ENCODE peak calls at places on chromosomes 4 and X, in nine cellular contexts. C, X, Z, W, F, V, I, O and U are unnamed samples.

GRCh38 chrX:46204721-46205422 is 340.3 kb downstream of the ZNF674 start:
- DNase-seq in F (no peak), Z (no peak), X (no peak), V (peak), C (no peak), I (no peak), O (no peak), W (peak), U (no peak)

GRCh38 chr4:158778065-158778711 is 9.4 kb downstream of the FNIP2 start:
- DNase-seq in F (no peak), W (no peak), O (no peak), Z (no peak), V (no peak), I (no peak), X (no peak), C (no peak), U (no peak)

GRCh38 chr4:10461091-10461849 is 4.0 kb upstream of the ZNF518B start:
- DNase-seq in C (no peak), Z (peak), O (peak), X (peak), F (peak), W (no peak), V (peak), I (peak), U (no peak)

GRCh38 chrX:74536142-74537010 is 78.0 kb downstream of the RLIM start:
- DNase-seq in V (peak), I (peak), W (peak), F (peak), X (peak), Z (peak), O (peak), C (peak), U (no peak)

GRCh38 chrX:68758671-68759070 is 70.2 kb upstream of the EFNB1 start:
- DNase-seq in W (no peak), I (no peak), C (no peak), O (no peak), X (no peak), F (no peak), Z (no peak), V (no peak), U (no peak)

GRCh38 chrX:153423652-153424051 is 12.4 kb downstream of the ZFP92 start:
- DNase-seq in W (no peak), O (no peak), Z (no peak), C (no peak), X (no peak), F (no peak), I (no peak), V (no peak), U (no peak)

GRCh38 chrX:103610282-103610681 is 2.5 kb downstream of the TCEAL3 start:
- DNase-seq in Z (no peak), F (no peak), O (no peak), I (no peak), W (no peak), C (no peak), V (no peak), X (no peak), U (no peak)

GRCh38 chr4:83334425-83335241 is at the start of gene HPSE:
- DNase-seq in O (peak), I (peak), W (peak), V (peak), F (peak), X (peak), Z (peak), C (peak), U (no peak)

GRCh38 chrX:85611926-85612325 is 232.5 kb upstream of the POF1B start:
- DNase-seq in O (no peak), W (peak), X (peak), I (no peak), F (no peak), C (no peak), Z (no peak), V (peak), U (no peak)

GRCh38 chrX:94058728-94059382 is 384.8 kb downstream of the FAM133A start:
- DNase-seq in V (no peak), Z (peak), X (no peak), O (no peak), C (peak), W (peak), I (no peak), F (peak), U (no peak)

GRCh38 chrX:154750301-154751120 is at the start of gene GAB3:
- DNase-seq in C (no peak), W (peak), Z (peak), I (peak), O (no peak), V (no peak), X (peak), F (no peak), U (no peak)

GRCh38 chr4:151541438-151542071 is 132.6 kb downstream of the FHIP1A start:
- DNase-seq in O (no peak), F (no peak), Z (no peak), I (peak), W (peak), C (peak), V (peak), X (peak), U (no peak)
- H3K27ac ChIP-seq in O (no peak), F (no peak), Z (no peak), I (peak), W (peak), C (peak), V (peak), X (no peak), U (no peak)

GRCh38 chr4:40452490-40452813 is 117.3 kb downstream of the CHRNA9 start:
- DNase-seq in C (no peak), O (no peak), V (no peak), W (no peak), X (no peak), Z (no peak), I (no peak), F (no peak), U (no peak)

GRCh38 chr4:40458109-40458508 is 123.0 kb downstream of the CHRNA9 start:
- DNase-seq in F (no peak), Z (no peak), C (no peak), W (peak), V (no peak), O (no peak), X (no peak), I (no peak), U (no peak)

GRCh38 chr4:40453912-40454311 is 118.8 kb downstream of the CHRNA9 start:
- DNase-seq in X (no peak), V (no peak), Z (no peak), C (no peak), O (no peak), F (no peak), W (no peak), I (no peak), U (no peak)

GRCh38 chr4:40455340-40455902 is 120.3 kb downstream of the CHRNA9 start:
- DNase-seq in W (peak), F (no peak), X (no peak), Z (no peak), C (no peak), V (no peak), O (no peak), I (no peak), U (no peak)

DNA sequence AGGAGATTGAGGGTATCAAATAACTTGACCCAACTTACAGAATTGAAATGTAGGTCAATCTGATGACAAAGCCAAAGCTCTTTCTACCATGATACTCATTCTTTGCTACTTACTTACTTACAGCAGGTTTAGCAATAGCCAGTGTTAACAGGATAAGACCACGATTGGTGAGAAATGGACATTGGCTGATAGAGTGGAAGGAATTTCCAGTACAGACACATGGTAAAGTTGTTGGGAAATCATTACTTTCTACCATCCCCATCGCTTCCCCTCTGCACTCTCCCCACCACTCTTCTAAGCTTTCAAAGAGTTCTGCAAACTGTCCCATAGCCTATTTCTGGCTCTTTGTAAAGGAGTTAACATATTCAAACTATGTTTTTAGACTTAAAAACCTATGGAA is 119.7 kb downstream of the CHRNA9 start:
- DNase-seq in X (no peak), F (no peak), W (no peak), V (no peak), C (no peak), O (no peak), I (no peak), Z (no peak), U (no peak)
- H3K27ac ChIP-seq in X (no peak), F (no peak), W (no peak), V (no peak), C (no peak), O (no peak), I (no peak), Z (no peak), U (no peak)

GRCh38 chr4:146193628-146194027 is 18.1 kb downstream of the LSM6 start:
- DNase-seq in Z (no peak), C (no peak), I (no peak), V (no peak), W (no peak), F (no peak), X (no peak), O (no peak), U (no peak)

GRCh38 chr4:146194212-146194611 is 18.7 kb downstream of the LSM6 start:
- DNase-seq in C (no peak), X (no peak), V (no peak), I (no peak), O (no peak), Z (no peak), W (no peak), F (no peak), U (no peak)

GRCh38 chr4:146192060-146192459 is 16.5 kb downstream of the LSM6 start:
- DNase-seq in W (no peak), O (no peak), F (no peak), V (no peak), X (no peak), I (no peak), Z (peak), C (no peak), U (no peak)

GRCh38 chr4:146186556-146186955 is 11.0 kb downstream of the LSM6 start:
- DNase-seq in I (no peak), X (no peak), W (no peak), Z (no peak), C (no peak), F (no peak), V (no peak), O (no peak), U (no peak)

GRCh38 chr4:146190393-146190910 is 14.9 kb downstream of the LSM6 start:
- DNase-seq in C (no peak), W (no peak), X (no peak), F (no peak), V (peak), I (no peak), Z (no peak), O (no peak), U (no peak)
- H3K27ac ChIP-seq in C (no peak), W (no peak), X (no peak), F (no peak), V (peak), I (no peak), Z (peak), O (no peak), U (no peak)

DNA sequence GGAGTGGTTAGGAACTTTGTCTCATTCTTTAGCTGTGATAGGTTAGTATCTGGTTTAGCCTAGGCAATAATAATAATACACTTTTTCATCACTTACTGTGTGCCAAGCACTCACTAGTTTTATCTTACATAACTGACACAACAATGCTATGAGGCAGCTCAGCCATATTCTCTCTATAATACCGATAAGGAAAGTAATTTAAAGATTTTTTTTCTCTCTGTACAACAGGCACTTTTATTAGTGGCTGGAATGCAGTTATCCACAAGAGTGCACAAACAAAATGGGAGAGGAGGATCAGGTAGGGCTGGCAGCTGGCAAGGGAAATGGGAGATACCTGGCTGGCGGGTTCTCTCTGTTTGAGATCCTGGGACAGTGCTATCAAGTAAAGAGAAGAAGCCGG is 7.6 kb downstream of the RELL1 start:
- DNase-seq in F (no peak), O (no peak), X (no peak), I (no peak), Z (no peak), W (no peak), V (no peak), C (peak), U (no peak)
- H3K27ac ChIP-seq in F (no peak), O (no peak), X (no peak), I (no peak), Z (no peak), W (no peak), V (no peak), C (no peak), U (no peak)

DNA sequence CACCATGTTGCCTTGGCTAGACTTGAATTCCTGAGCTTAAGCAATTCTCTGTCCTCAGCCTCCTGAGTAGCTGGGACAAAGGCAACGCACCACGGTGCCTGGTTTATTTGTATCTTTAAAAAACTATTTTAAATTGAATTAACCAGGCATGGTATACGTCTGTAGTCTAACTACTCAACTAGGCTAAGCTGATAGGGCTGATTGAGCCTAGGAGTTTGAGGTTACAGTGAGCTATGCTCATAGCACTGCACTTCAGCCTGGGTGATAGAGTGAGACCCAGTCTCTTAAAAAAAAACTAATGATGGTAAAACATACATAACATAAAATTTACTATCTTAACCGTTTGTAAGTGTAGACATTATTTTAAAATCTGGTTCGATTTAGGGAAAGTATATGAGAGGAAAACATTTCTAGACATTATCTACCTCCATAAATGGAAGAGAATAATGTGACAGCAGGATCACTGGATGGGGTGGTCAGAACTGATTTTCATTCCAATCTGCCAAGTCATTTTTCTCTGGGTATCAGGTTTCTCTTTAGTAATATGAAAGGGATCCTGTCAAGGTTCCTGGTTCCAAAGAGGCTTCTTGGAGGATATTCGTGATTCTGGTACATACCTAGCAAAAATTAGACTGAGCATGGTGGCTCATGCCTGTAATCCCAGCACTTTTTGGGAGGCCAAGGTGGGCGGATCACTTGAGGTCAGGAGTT is 8.7 kb upstream of the ITGB1BP2 start:
- DNase-seq in X (peak), Z (no peak), F (no peak), O (no peak), V (peak), I (no peak), C (peak), W (peak), U (no peak)
- H3K27ac ChIP-seq in X (peak), Z (no peak), F (no peak), O (no peak), V (peak), I (no peak), C (peak), W (no peak), U (no peak)

DNA sequence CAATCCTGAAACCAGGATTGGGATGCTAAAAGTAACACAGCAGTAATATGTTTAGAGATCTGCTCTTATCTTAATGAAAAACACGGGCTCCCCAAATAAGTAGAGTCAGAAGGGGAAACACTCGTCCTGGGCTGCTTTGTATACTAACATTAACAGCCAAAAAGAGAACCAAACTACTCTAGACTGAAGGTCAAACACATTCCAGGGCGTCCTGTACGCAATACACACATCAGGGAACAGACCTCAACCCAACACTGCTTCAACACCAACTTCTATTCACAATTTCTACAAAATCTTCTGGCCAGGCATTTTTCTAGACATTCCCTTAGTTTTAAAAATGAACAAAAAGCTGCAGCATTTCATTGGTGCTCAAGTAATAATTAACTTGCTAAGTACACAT is 21.4 kb downstream of the FAT1 start:
- DNase-seq in Z (no peak), O (no peak), I (no peak), X (no peak), C (no peak), F (no peak), W (no peak), V (no peak), U (no peak)
- H3K27ac ChIP-seq in Z (peak), O (peak), I (no peak), X (no peak), C (no peak), F (no peak), W (no peak), V (peak), U (no peak)

GRCh38 chr4:2935762-2936743 is 27.2 kb downstream of the NOP14 start:
- DNase-seq in C (peak), X (no peak), Z (peak), I (peak), F (no peak), O (peak), W (peak), V (peak), U (no peak)
- H3K27ac ChIP-seq in C (peak), X (peak), Z (no peak), I (no peak), F (no peak), O (peak), W (peak), V (peak), U (no peak)

GRCh38 chr4:185597532-185598188 is 62.4 kb upstream of the PDLIM3 start:
- DNase-seq in V (peak), W (peak), F (peak), C (peak), X (peak), I (peak), Z (peak), O (peak), U (peak)

GRCh38 chr4:185602397-185602796 is 67.1 kb upstream of the PDLIM3 start:
- DNase-seq in X (no peak), W (no peak), I (no peak), O (no peak), Z (no peak), F (no peak), C (no peak), V (no peak), U (no peak)

GRCh38 chr4:185600801-185601200 is 65.5 kb upstream of the PDLIM3 start:
- DNase-seq in C (no peak), X (no peak), I (no peak), W (no peak), Z (no peak), V (no peak), O (no peak), F (no peak), U (no peak)

GRCh38 chr4:185599844-185600243 is 64.5 kb upstream of the PDLIM3 start:
- DNase-seq in C (no peak), F (no peak), O (peak), Z (peak), I (peak), W (no peak), V (no peak), X (no peak), U (no peak)

GRCh38 chr4:185599151-185599648 is 63.9 kb upstream of the PDLIM3 start:
- DNase-seq in W (no peak), C (no peak), X (no peak), Z (no peak), O (no peak), F (no peak), I (no peak), V (no peak), U (no peak)
- H3K27ac ChIP-seq in W (no peak), C (no peak), X (no peak), Z (peak), O (peak), F (no peak), I (no peak), V (no peak), U (no peak)

GRCh38 chr4:121096629-121097028 is 24.3 kb upstream of the NDNF start:
- DNase-seq in I (no peak), C (no peak), Z (no peak), V (peak), X (peak), F (no peak), O (no peak), W (peak), U (no peak)
- H3K27ac ChIP-seq in I (no peak), C (no peak), Z (no peak), V (no peak), X (no peak), F (no peak), O (no peak), W (peak), U (no peak)